ENCODE peak calls at places on chromosomes 2 and 18, in six cellular contexts. W, E, G, C, R and T are unnamed samples.

GRCh38 chr2:69390001-69390400 is 3.0 kb upstream of the GFPT1 start:
- DNase-seq in R (peak), E (no peak), G (no peak), W (no peak), C (no peak), T (no peak)

GRCh38 chr18:44497294-44497693 is 183.4 kb upstream of the SETBP1 start:
- DNase-seq in E (no peak), C (no peak), R (no peak), G (no peak), W (no peak), T (no peak)

GRCh38 chr18:44943201-44943881 is 262.7 kb downstream of the SETBP1 start:
- DNase-seq in E (no peak), C (no peak), R (no peak), G (no peak), W (no peak), T (peak)

GRCh38 chr2:11495844-11496271 is 29.9 kb upstream of the E2F6 start:
- DNase-seq in G (peak), W (no peak), R (no peak), E (peak), C (no peak), T (no peak)

GRCh38 chr2:129711816-129712420 is 267.5 kb upstream of the RAB6C start:
- DNase-seq in W (no peak), G (no peak), R (no peak), C (no peak), E (no peak), T (no peak)

GRCh38 chr18:62984656-62985315 is 269.4 kb downstream of the PHLPP1 start:
- DNase-seq in W (no peak), R (no peak), G (no peak), C (no peak), E (no peak), T (no peak)

GRCh38 chr2:174492963-174493431 is 6.2 kb upstream of the GPR155 start:
- DNase-seq in C (peak), R (no peak), W (no peak), G (no peak), E (no peak), T (no peak)

GRCh38 chr2:112085916-112086669 is 31.0 kb downstream of the TMEM87B start:
- DNase-seq in C (no peak), E (no peak), G (peak), R (no peak), W (no peak), T (no peak)

GRCh38 chr2:20578895-20579825 is 71.7 kb downstream of the HS1BP3 start:
- DNase-seq in R (peak), G (peak), W (peak), C (no peak), E (peak), T (peak)

GRCh38 chr2:239079671-239080294 is 231.9 kb downstream of the TWIST2 start:
- DNase-seq in W (no peak), R (no peak), E (no peak), C (no peak), G (no peak), T (no peak)

GRCh38 chr18:56161604-56162003 is 476.8 kb downstream of the TXNL1 start:
- DNase-seq in R (no peak), E (no peak), G (no peak), C (no peak), W (no peak), T (no peak)

GRCh38 chr2:18961991-18962421 is 372.6 kb upstream of the NT5C1B start:
- DNase-seq in E (no peak), W (no peak), G (no peak), C (no peak), R (no peak), T (no peak)

GRCh38 chr2:88131999-88132368 is 4.1 kb upstream of the FABP1 start:
- DNase-seq in C (no peak), R (no peak), G (no peak), E (no peak), W (no peak), T (no peak)

GRCh38 chr2:208546860-208547650 is 140.5 kb downstream of the PTH2R start:
- DNase-seq in C (no peak), E (no peak), W (no peak), R (no peak), G (no peak), T (no peak)

GRCh38 chr18:35407871-35408481 is 30.8 kb upstream of the ZNF396 start:
- DNase-seq in R (peak), G (peak), E (peak), W (peak), C (peak), T (peak)

GRCh38 chr18:51666717-51667320 is 469.3 kb upstream of the MEX3C start:
- DNase-seq in R (no peak), C (no peak), E (no peak), W (no peak), G (peak), T (no peak)

GRCh38 chr18:3526421-3527354 is 76.7 kb downstream of the TGIF1 start:
- DNase-seq in G (no peak), R (peak), E (peak), C (no peak), W (peak), T (peak)

GRCh38 chr2:144834954-144835633 is 315.2 kb upstream of the ZEB2 start:
- DNase-seq in C (no peak), G (peak), W (peak), E (peak), R (peak), T (peak)

GRCh38 chr2:223501604-223502003 is 100.6 kb downstream of the SCG2 start:
- DNase-seq in R (no peak), E (no peak), C (no peak), W (no peak), G (no peak), T (no peak)

GRCh38 chr2:101718993-101719571 is 21.6 kb downstream of the MAP4K4 start:
- DNase-seq in E (no peak), W (peak), G (no peak), R (no peak), C (peak), T (no peak)

GRCh38 chr2:188367164-188367563 is 75.5 kb downstream of the GULP1 start:
- DNase-seq in W (no peak), R (no peak), G (no peak), E (no peak), C (no peak), T (no peak)

GRCh38 chr2:136134126-136134525 is 16.2 kb upstream of the CXCR4 start:
- DNase-seq in E (no peak), W (no peak), R (no peak), C (peak), G (no peak), T (no peak)

GRCh38 chr2:61714210-61714609 is 139.7 kb downstream of the FAM161A start:
- DNase-seq in C (no peak), G (peak), W (no peak), E (no peak), R (no peak), T (no peak)

GRCh38 chr2:86048888-86049287 is 56.8 kb downstream of the POLR1A start:
- DNase-seq in E (no peak), R (no peak), W (no peak), G (no peak), C (no peak), T (no peak)

GRCh38 chr2:26820932-26821331 is 27.0 kb upstream of the DPYSL5 start:
- DNase-seq in E (no peak), R (no peak), G (no peak), W (no peak), C (no peak), T (no peak)

GRCh38 chr2:235654115-235654514 is 160.3 kb downstream of the AGAP1 start:
- DNase-seq in W (peak), G (no peak), R (peak), C (no peak), E (no peak), T (no peak)

GRCh38 chr2:102187191-102188150 is 648 bp downstream of the IL1RL2 start:
- DNase-seq in E (no peak), W (peak), G (peak), R (peak), C (no peak), T (no peak)

GRCh38 chr2:179081954-179082353 is 32.0 kb upstream of the CCDC141 start:
- DNase-seq in E (no peak), R (no peak), C (no peak), W (no peak), G (no peak), T (no peak)
- TF ChIP-seq CTCF in E (no peak), R (no peak), C (no peak), W (no peak), G (no peak), T (no peak)

GRCh38 chr2:240455719-240456606 is 20.5 kb downstream of the GPC1 start:
- DNase-seq in C (no peak), G (no peak), R (no peak), W (no peak), E (no peak), T (no peak)
- H3K4me3 ChIP-seq in C (no peak), G (peak), R (no peak), W (no peak), E (no peak), T (no peak)

DNA sequence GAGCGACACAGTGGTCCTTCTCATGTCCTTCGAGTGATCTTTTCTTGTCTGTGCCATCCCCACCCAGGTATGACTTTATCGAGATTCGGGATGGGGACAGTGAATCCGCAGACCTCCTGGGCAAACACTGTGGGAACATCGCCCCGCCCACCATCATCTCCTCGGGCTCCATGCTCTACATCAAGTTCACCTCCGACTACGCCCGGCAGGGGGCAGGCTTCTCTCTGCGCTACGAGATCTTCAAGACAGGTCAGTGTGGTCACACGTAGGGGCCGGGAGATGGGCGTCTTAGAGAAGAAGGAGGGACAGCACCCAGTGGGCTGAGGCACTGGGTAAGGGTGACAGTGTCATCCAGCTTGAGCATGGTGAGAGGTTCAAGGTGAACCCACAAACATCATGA is 33.8 kb downstream of the NRP2 start:
- DNase-seq in W (no peak), R (no peak), G (no peak), E (peak), C (no peak), T (no peak)
- TF ChIP-seq CTCF in W (peak), R (no peak), G (peak), E (peak), C (no peak), T (peak)

GRCh38 chr2:74550231-74550630 is 3.5 kb downstream of the LOXL3 start:
- DNase-seq in W (no peak), G (no peak), C (no peak), E (no peak), R (no peak), T (no peak)

GRCh38 chr2:74548285-74548918 is 5.3 kb downstream of the LOXL3 start:
- DNase-seq in E (peak), C (no peak), W (no peak), R (no peak), G (no peak), T (no peak)

GRCh38 chr2:74549685-74549971 is 4.1 kb downstream of the LOXL3 start:
- DNase-seq in R (no peak), G (no peak), C (no peak), W (no peak), E (no peak), T (no peak)

GRCh38 chr2:74551530-74551929 is 2.2 kb downstream of the LOXL3 start:
- DNase-seq in G (no peak), W (no peak), R (no peak), E (no peak), C (no peak), T (no peak)

GRCh38 chr2:74548919-74549684 is 4.6 kb downstream of the LOXL3 start:
- DNase-seq in C (no peak), W (peak), E (peak), G (peak), R (peak), T (no peak)
- H3K4me3 ChIP-seq in C (no peak), W (peak), E (peak), G (peak), R (peak), T (peak)

GRCh38 chr18:25446972-25447371 is 95.0 kb upstream of the ZNF521 start:
- DNase-seq in R (no peak), W (no peak), G (no peak), C (peak), E (no peak), T (no peak)
- TF ChIP-seq CTCF in R (no peak), W (no peak), G (no peak), C (peak), E (no peak), T (no peak)